ENCODE peak calls at places on chromosomes 4 and X, in seven cellular contexts. E is D721Med; F is CD4-positive, alpha-beta T cell; R is neural progenitor cell; C is fibroblast of pulmonary artery; S is uterus; N is AG10803. L is an unnamed sample.

GRCh38 chrX:136880003-136880451 is 498 bp downstream of the RBMX start:
- DNase-seq in E (no peak), F (no peak), R (peak; percentile 32), C (peak; percentile 11), S (peak; percentile 33), N (no peak), L (no peak)

GRCh38 chrX:37060999-37061398 is 52.8 kb downstream of the FAM47C start:
- DNase-seq in E (peak; percentile 6), F (no peak), R (peak; percentile 54), C (peak; percentile 56), S (no peak), N (peak; percentile 17), L (no peak)

GRCh38 chr4:3427706-3428446 is 13.9 kb upstream of the HGFAC start:
- DNase-seq in E (no peak), F (no peak), R (no peak), C (no peak), S (no peak), N (no peak), L (no peak)

GRCh38 chr4:69056921-69057562 is 39.2 kb upstream of the UGT2B7 start:
- DNase-seq in E (no peak), F (no peak), R (no peak), C (no peak), S (no peak), N (no peak), L (no peak)

GRCh38 chr4:3297066-3297859 is 4.4 kb downstream of the RGS12 start:
- DNase-seq in E (no peak), F (no peak), R (no peak), C (no peak), S (no peak), N (no peak), L (no peak)

GRCh38 chrX:53073115-53073581 is 9.0 kb upstream of the TSPYL2 start:
- DNase-seq in E (no peak), F (no peak), R (peak; percentile 47), C (no peak), S (no peak), N (no peak), L (no peak)

GRCh38 chrX:47174376-47174775 is 19.3 kb upstream of the UBA1 start:
- DNase-seq in E (no peak), F (no peak), R (no peak), C (no peak), S (no peak), N (no peak), L (no peak)

GRCh38 chr4:170497105-170497504 is 407.3 kb upstream of the AADAT start:
- DNase-seq in E (no peak), F (no peak), R (peak; percentile 6), C (no peak), S (no peak), N (peak; percentile 2), L (no peak)

GRCh38 chr4:2811830-2812599 is 19.1 kb downstream of the SH3BP2 start:
- DNase-seq in E (no peak), F (no peak), R (peak; percentile 43), C (peak; percentile 74), S (peak; percentile 52), N (peak; percentile 55), L (no peak)

GRCh38 chrX:19805054-19805690 is 82.2 kb downstream of the SH3KBP1 start:
- DNase-seq in E (no peak), F (no peak), R (no peak), C (no peak), S (no peak), N (peak; percentile 3), L (no peak)

GRCh38 chr4:184382189-184382846 is 92.0 kb downstream of the IRF2 start:
- DNase-seq in E (no peak), F (no peak), R (no peak), C (no peak), S (no peak), N (no peak), L (no peak)

GRCh38 chrX:1385824-1386223 is 6.1 kb downstream of the SLC25A6 start:
- DNase-seq in E (no peak), F (no peak), R (no peak), C (no peak), S (no peak), N (no peak), L (no peak)

GRCh38 chr4:176841730-176842129 is 49.0 kb upstream of the VEGFC start:
- DNase-seq in E (no peak), F (no peak), R (no peak), C (peak; percentile 70), S (no peak), N (peak; percentile 56), L (no peak)

GRCh38 chr4:170134821-170135220 is 45.1 kb upstream of the AADAT start:
- DNase-seq in E (no peak), F (no peak), R (no peak), C (no peak), S (no peak), N (no peak), L (no peak)

GRCh38 chr4:158566860-158567259 is 45.2 kb downstream of the RXFP1 start:
- DNase-seq in E (no peak), F (no peak), R (no peak), C (no peak), S (no peak), N (no peak), L (no peak)

GRCh38 chr4:146245246-146245645 is 30.9 kb downstream of the REELD1 start:
- DNase-seq in E (no peak), F (no peak), R (no peak), C (no peak), S (no peak), N (no peak), L (no peak)

GRCh38 chrX:113743069-113743468 is 840.8 kb upstream of the HTR2C start:
- DNase-seq in E (no peak), F (no peak), R (no peak), C (no peak), S (no peak), N (no peak), L (no peak)

GRCh38 chrX:113747274-113747973 is 836.5 kb upstream of the HTR2C start:
- DNase-seq in E (no peak), F (no peak), R (no peak), C (no peak), S (no peak), N (no peak), L (no peak)

DNA sequence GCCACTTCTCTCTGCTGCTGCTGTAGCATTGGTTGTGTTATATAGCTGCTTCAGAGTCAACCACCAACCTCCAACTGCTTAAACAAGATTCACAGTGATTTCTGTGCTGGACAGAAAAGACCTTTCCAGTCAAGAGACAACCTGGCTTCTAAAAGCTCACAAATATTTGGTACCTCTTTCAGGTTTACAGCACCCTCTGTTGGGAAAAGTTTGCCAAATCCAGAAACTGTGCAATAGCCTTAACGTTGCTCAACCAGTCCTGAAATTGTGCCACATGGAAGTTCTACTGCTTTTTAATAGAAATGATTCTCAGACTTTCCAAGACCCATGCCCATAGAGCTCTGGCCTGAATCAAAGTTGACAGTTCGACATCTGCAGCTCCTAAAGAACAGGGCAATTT is 842.1 kb upstream of the HTR2C start:
- DNase-seq in E (no peak), F (no peak), R (peak; percentile 55), C (peak; percentile 55), S (no peak), N (peak; percentile 48), L (no peak)
- TF ChIP-seq CTCF in E (no peak), F (no peak), R (peak; percentile 54), C (peak; percentile 37), S (no peak), N (peak; percentile 50), L (peak; percentile 64)

DNA sequence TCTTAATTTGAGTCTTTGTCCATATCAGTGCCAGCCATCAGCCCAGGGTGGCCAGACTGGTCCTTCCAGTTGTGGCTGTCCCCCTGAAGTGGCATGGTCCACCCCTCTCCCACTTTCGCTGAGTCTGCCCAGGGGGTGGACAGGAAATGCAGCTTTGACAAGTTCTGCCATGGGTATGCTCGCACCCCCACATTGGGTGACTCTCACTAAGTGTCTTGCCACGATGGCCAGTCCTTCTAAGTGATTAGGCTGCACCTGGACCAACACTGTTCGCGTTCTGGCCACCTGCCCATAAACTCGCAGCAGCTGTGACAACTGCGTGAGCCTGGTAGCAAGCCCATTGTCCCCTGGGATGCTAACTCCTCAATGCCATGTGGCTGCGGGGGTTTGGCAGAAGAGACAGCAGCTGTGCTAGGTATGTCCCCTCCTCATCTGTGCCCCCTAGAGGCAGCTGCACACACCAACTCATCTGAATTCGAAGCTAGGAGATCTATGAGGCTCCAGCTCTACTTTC is 10.0 kb upstream of the LNX1 start:
- DNase-seq in E (no peak), F (no peak), R (peak; percentile 66), C (peak; percentile 28), S (no peak), N (no peak), L (no peak)
- TF ChIP-seq CTCF in E (peak; percentile 51), F (no peak), R (peak; percentile 56), C (peak; percentile 40), S (no peak), N (peak; percentile 34), L (peak; percentile 34)

DNA sequence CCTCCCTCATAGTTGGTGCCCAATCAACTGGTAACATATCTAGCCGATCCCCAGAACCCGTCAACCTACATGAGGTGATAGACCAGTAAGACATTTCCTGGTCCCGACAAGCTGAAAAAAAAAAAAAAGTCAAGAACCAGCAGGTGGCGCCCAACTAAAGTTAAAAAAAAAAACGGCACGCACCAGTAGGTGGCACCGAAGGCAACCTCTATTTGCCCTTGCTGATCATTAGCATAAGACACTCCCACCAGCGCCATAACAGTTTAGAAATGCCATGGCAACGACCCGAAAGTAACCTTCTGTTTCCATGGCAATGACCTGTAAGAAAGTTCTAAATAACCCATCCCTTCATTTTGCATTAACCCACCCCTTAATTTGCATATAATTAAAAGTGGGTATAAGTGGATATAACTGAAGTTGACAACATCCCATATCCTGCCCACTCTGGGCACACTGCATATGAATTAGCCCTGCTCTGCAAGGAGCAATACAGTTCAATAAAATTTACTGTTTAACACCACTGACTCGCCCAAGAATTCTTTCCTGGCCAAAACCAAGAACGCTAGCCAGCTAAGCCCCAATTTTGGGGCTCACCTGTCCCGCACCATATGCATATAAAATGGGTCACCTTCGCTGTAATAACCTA is 83.9 kb upstream of the SPANXB1 start:
- DNase-seq in E (no peak), F (no peak), R (peak; percentile 73), C (peak; percentile 77), S (no peak), N (peak; percentile 59), L (no peak)
- TF ChIP-seq CTCF in E (peak; percentile 43), F (no peak), R (peak; percentile 76), C (peak; percentile 59), S (no peak), N (peak; percentile 65), L (peak; percentile 62)

GRCh38 chr4:96035727-96036126 is 195.8 kb downstream of the PDHA2 start:
- DNase-seq in E (no peak), F (no peak), R (peak; percentile 18), C (peak; percentile 59), S (no peak), N (no peak), L (no peak)
- TF ChIP-seq CTCF in E (peak; percentile 46), F (no peak), R (peak; percentile 57), C (peak; percentile 52), S (no peak), N (no peak), L (peak; percentile 35)

DNA sequence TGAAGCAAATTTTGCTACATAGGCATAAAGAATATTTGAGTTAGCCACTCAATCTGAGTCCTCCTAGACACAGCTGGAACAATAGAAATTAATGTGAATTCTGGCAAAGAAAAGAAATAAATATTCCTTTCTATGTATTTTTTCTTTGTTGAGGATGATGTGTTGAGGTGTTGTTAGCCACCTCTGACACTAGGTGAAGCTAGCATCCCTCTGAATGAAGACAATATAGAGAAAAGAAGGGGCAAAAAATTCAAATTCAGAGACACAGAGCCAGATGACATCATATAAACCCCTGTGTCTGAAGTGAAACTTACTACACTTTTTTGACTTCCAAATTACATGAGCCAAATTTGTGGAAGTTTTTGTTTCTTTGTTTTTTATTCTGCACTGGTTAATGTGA is 34.6 kb upstream of the TMPRSS11D start:
- DNase-seq in E (no peak), F (no peak), R (peak; percentile 18), C (no peak), S (no peak), N (no peak), L (no peak)
- TF ChIP-seq CTCF in E (no peak), F (no peak), R (peak; percentile 66), C (peak; percentile 18), S (no peak), N (peak; percentile 16), L (peak; percentile 67)